ENCODE peak calls at places on chromosomes 5 and 9, in eight cellular contexts. G is CD4-positive, alpha-beta T cell; I is foreskin fibroblast; J is RWPE1; E is endodermal cell; Q is AG10803; C is heart left ventricle; T is GM10248. N is an unnamed sample.

GRCh38 chr5:110572709-110573108 is 153.8 kb downstream of the TMEM232 start:
- DNase-seq in G (no peak), I (no peak), J (no peak), E (no peak), Q (no peak), C (no peak), T (no peak), N (no peak)

GRCh38 chr9:5947912-5948311 is 57.2 kb downstream of the MLANA start:
- DNase-seq in G (no peak), I (no peak), J (no peak), E (no peak), Q (no peak), C (no peak), T (no peak), N (no peak)

GRCh38 chr5:59001154-59001553 is 418.3 kb downstream of the RAB3C start:
- DNase-seq in G (no peak), I (no peak), J (no peak), E (no peak), Q (peak; percentile 52), C (no peak), T (no peak), N (no peak)

GRCh38 chr5:121982500-121983261 is 20.9 kb downstream of the SRFBP1 start:
- DNase-seq in G (no peak), I (no peak), J (peak; percentile 17), E (no peak), Q (no peak), C (no peak), T (no peak), N (no peak)

GRCh38 chr9:4147476-4148214 is 152.2 kb downstream of the GLIS3 start:
- DNase-seq in G (no peak), I (no peak), J (no peak), E (peak; percentile 57), Q (no peak), C (no peak), T (no peak), N (no peak)

GRCh38 chr5:16437974-16438373 is 27.6 kb downstream of the ZNF622 start:
- DNase-seq in G (no peak), I (no peak), J (peak; percentile 19), E (no peak), Q (peak; percentile 6), C (no peak), T (no peak), N (no peak)

GRCh38 chr5:165630211-165630866 is 2124.9 kb downstream of the MAT2B start:
- DNase-seq in G (no peak), I (no peak), J (peak; percentile 58), E (peak; percentile 89), Q (peak; percentile 9), C (no peak), T (peak; percentile 32), N (peak; percentile 8)

GRCh38 chr5:150579462-150580400 is 60.7 kb upstream of the SYNPO start:
- DNase-seq in G (no peak), I (no peak), J (no peak), E (no peak), Q (no peak), C (no peak), T (no peak), N (no peak)

GRCh38 chr5:124043456-124043855 is 531.5 kb downstream of the CSNK1G3 start:
- DNase-seq in G (no peak), I (no peak), J (no peak), E (peak; percentile 57), Q (no peak), C (no peak), T (no peak), N (no peak)

GRCh38 chr9:127785023-127785932 is 556 bp upstream of the CDK9 start:
- DNase-seq in G (peak; percentile 91), I (peak; percentile 68), J (peak; percentile 97), E (peak; percentile 96), Q (peak; percentile 71), C (peak; percentile 92), T (peak; percentile 88), N (peak; percentile 56)

GRCh38 chr5:141604318-141604717 is 14.5 kb downstream of the DIAPH1 start:
- DNase-seq in G (no peak), I (peak; percentile 92), J (peak; percentile 95), E (no peak), Q (peak; percentile 96), C (peak; percentile 59), T (no peak), N (peak; percentile 97)

GRCh38 chr5:158174918-158175663 is 316.1 kb upstream of the CLINT1 start:
- DNase-seq in G (peak; percentile 24), I (peak; percentile 56), J (peak; percentile 79), E (peak; percentile 96), Q (peak; percentile 70), C (peak; percentile 80), T (peak; percentile 75), N (peak; percentile 43)

GRCh38 chr5:38467353-38468040 is 88.9 kb downstream of the LIFR start:
- DNase-seq in G (no peak), I (no peak), J (no peak), E (no peak), Q (peak; percentile 55), C (peak; percentile 56), T (no peak), N (no peak)

GRCh38 chr5:127958421-127959011 is 125.0 kb upstream of the SLC12A2 start:
- DNase-seq in G (no peak), I (no peak), J (no peak), E (no peak), Q (no peak), C (no peak), T (no peak), N (no peak)

GRCh38 chr5:59091965-59092364 is 509.1 kb downstream of the RAB3C start:
- DNase-seq in G (no peak), I (no peak), J (no peak), E (no peak), Q (no peak), C (no peak), T (no peak), N (no peak)

GRCh38 chr9:133383438-133383837 is 7.3 kb downstream of the STKLD1 start:
- DNase-seq in G (no peak), I (no peak), J (no peak), E (no peak), Q (no peak), C (no peak), T (no peak), N (no peak)

GRCh38 chr5:77926337-77926736 is 150.2 kb upstream of the TBCA start:
- DNase-seq in G (no peak), I (no peak), J (no peak), E (no peak), Q (no peak), C (no peak), T (no peak), N (no peak)

GRCh38 chr5:115961413-115962238 is 649 bp upstream of the LVRN start:
- DNase-seq in G (no peak), I (peak; percentile 74), J (no peak), E (peak; percentile 63), Q (peak; percentile 69), C (no peak), T (peak; percentile 29), N (peak; percentile 65)

GRCh38 chr5:141657937-141658545 is 6.8 kb upstream of the FCHSD1 start:
- DNase-seq in G (no peak), I (peak; percentile 94), J (peak; percentile 92), E (no peak), Q (peak; percentile 86), C (no peak), T (peak; percentile 56), N (peak; percentile 95)

GRCh38 chr9:123974471-123974870 is 37.1 kb upstream of the LHX2 start:
- DNase-seq in G (no peak), I (no peak), J (no peak), E (no peak), Q (no peak), C (no peak), T (no peak), N (no peak)

GRCh38 chr5:127080001-127080478 is 6.7 kb upstream of the C5orf63 start:
- DNase-seq in G (no peak), I (peak; percentile 53), J (peak; percentile 70), E (peak; percentile 90), Q (peak; percentile 6), C (no peak), T (no peak), N (no peak)

GRCh38 chr9:113541019-113541900 is 77.7 kb downstream of the RGS3 start:
- DNase-seq in G (no peak), I (no peak), J (peak; percentile 63), E (peak; percentile 95), Q (peak; percentile 50), C (peak; percentile 28), T (no peak), N (peak; percentile 28)

GRCh38 chr5:66306844-66307315 is 162.8 kb downstream of the SREK1 start:
- DNase-seq in G (no peak), I (no peak), J (no peak), E (no peak), Q (no peak), C (no peak), T (no peak), N (no peak)

DNA sequence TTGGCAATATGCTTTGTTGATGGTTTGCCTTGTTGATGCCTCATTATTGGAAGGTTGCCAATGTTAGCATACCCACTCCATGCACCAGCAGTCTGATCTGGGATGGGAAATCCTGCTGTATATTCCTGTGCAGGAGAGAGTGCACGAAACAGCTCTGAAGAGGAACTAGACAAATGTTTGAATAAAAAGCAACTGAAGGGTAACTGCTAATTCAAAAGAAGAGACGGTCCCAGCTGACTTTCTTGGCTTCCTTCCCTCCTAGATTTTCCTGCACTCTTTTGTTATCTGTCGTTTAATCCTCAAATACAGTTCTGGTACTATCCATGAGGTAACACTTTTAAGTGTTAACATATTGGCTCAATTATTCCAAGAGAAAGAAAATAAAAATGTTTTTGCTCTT is 271.6 kb upstream of the TLE4 start:
- DNase-seq in G (no peak), I (no peak), J (no peak), E (no peak), Q (peak; percentile 0), C (no peak), T (no peak), N (no peak)
- TF ChIP-seq CTCF in G (no peak), I (no peak), J (no peak), E (no peak), Q (no peak), C (no peak), T (no peak), N (no peak)

DNA sequence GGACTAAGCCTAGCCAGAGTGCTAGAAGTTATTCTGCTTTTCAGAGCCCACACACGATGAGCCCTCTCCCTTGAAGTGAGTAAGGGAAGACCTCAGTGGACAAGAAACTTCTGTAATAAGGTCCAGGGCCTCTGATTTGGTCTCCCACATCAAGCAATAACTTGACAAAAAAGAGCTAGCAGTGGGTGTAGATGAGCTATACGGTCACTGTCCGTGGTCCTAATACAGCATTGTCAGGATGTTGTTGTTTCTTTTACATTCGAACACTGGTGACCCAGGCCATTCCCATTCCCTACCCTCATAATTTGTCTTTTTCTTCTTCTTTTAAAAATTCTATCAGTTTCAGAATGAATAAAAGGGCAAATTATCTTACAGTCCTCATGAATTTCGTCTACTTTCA is 5.2 kb downstream of the PCSK1 start:
- DNase-seq in G (no peak), I (no peak), J (peak; percentile 40), E (peak; percentile 58), Q (peak; percentile 7), C (no peak), T (no peak), N (no peak)
- TF ChIP-seq CTCF in G (no peak), I (no peak), J (no peak), E (no peak), Q (no peak), C (no peak), T (no peak), N (no peak)

GRCh38 chr5:24110019-24110615 is 534.7 kb downstream of the CDH10 start:
- DNase-seq in G (no peak), I (no peak), J (peak; percentile 49), E (no peak), Q (peak; percentile 0), C (no peak), T (no peak), N (no peak)
- TF ChIP-seq CTCF in G (no peak), I (no peak), J (peak; percentile 90), E (peak; percentile 77), Q (peak; percentile 48), C (peak; percentile 43), T (peak; percentile 33), N (peak; percentile 42)

GRCh38 chr5:176935017-176935416 is 35.9 kb upstream of the HK3 start:
- DNase-seq in G (no peak), I (no peak), J (no peak), E (no peak), Q (no peak), C (no peak), T (no peak), N (no peak)
- TF ChIP-seq CTCF in G (no peak), I (no peak), J (no peak), E (no peak), Q (no peak), C (no peak), T (no peak), N (no peak)

N was measured in HFFc6.